ENCODE peak calls at places on chromosomes 3 and 15, in seven cellular contexts. S is lower lobe of right lung, Q is left ventricle myocardium inferior, E is neuronal stem cell, O is GM23338, D is IMR-90, R is SJSA1. A is an unnamed sample.

GRCh38 chr3:138469869-138470268 is 35.5 kb downstream of the ESYT3 start:
- DNase-seq in O (no peak), R (no peak), S (peak; percentile 71), D (no peak), Q (no peak), E (no peak), A (no peak)

GRCh38 chr3:46935168-46935858 is 41.2 kb downstream of the CCDC12 start:
- DNase-seq in D (peak; percentile 96), Q (peak; percentile 83), E (peak; percentile 67), S (peak; percentile 76), R (peak; percentile 94), O (peak; percentile 84), A (peak; percentile 89)

GRCh38 chr3:47884603-47885002 is 81.7 kb downstream of the DHX30 start:
- DNase-seq in O (no peak), R (no peak), S (no peak), E (no peak), D (no peak), Q (no peak), A (no peak)

GRCh38 chr3:120908030-120908802 is at the start of gene STXBP5L:
- DNase-seq in E (peak; percentile 96), Q (peak; percentile 33), O (peak; percentile 99), D (peak; percentile 52), R (peak; percentile 75), S (peak; percentile 79), A (peak; percentile 92)

GRCh38 chr3:50156991-50157493 is 1.9 kb downstream of the SEMA3F start:
- DNase-seq in S (no peak), O (peak; percentile 81), R (no peak), D (peak; percentile 40), E (no peak), Q (no peak), A (peak; percentile 91)

GRCh38 chr15:47725924-47726323 is 8.6 kb downstream of the SEMA6D start:
- DNase-seq in O (no peak), S (no peak), E (no peak), Q (peak; percentile 48), R (no peak), D (no peak), A (no peak)

GRCh38 chr3:36993326-36994283 is at the start of gene MLH1:
- DNase-seq in D (peak; percentile 100), Q (peak; percentile 98), E (peak; percentile 100), S (peak; percentile 98), O (peak; percentile 87), R (peak; percentile 90), A (peak; percentile 85)

GRCh38 chr3:85783331-85783730 is 824.5 kb downstream of the CADM2 start:
- DNase-seq in S (no peak), O (no peak), R (no peak), D (no peak), E (no peak), Q (no peak), A (no peak)

GRCh38 chr15:49238342-49238741 is 68.3 kb downstream of the GALK2 start:
- DNase-seq in S (no peak), R (no peak), Q (no peak), E (no peak), D (peak; percentile 96), O (no peak), A (no peak)

GRCh38 chr3:11845661-11846060 is 1.0 kb downstream of the TAMM41 start:
- DNase-seq in E (no peak), R (no peak), S (no peak), O (no peak), D (no peak), Q (no peak), A (no peak)

GRCh38 chr15:78103406-78104118 is 11.2 kb downstream of the SH2D7 start:
- DNase-seq in O (no peak), Q (peak; percentile 32), S (peak; percentile 46), E (no peak), R (no peak), D (no peak), A (no peak)

GRCh38 chr15:75238150-75238549 is 20.0 kb upstream of the GOLGA6C start:
- DNase-seq in D (no peak), R (peak; percentile 36), E (no peak), O (no peak), Q (no peak), S (no peak), A (peak; percentile 26)

GRCh38 chr3:132124096-132124495 is 89.3 kb upstream of the CPNE4 start:
- DNase-seq in Q (no peak), D (no peak), E (no peak), R (no peak), S (no peak), O (no peak), A (no peak)
- H3K4me3 ChIP-seq in Q (no peak overlapping the region), D (no peak overlapping the region), E (no peak overlapping the region), R (no peak overlapping the region), S (no peak overlapping the region), O (no peak overlapping the region), A (no peak overlapping the region)

DNA sequence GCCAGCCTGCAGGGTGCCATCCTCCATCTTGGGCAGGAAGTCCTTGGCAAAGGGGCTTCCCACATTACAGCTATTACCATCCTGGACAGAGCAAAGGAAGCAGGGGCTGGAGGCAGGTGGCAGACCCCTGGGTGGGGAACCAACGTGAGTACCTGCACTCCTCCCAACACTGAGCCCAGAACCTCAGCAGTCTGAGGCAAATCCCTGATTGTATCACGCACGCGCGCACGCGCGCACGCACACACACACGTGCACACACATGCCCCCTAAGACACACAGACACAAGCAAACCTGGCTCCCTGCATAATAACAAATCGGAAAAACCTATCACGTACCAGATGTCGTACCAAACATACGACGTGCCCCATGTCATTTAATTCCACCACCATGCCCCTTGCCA is 11.8 kb downstream of the POLG start:
- DNase-seq in Q (no peak), S (no peak), O (no peak), R (no peak), E (no peak), D (no peak), A (no peak)
- H3K36me3 ChIP-seq in Q (peaks cover 97% of the 10 kb centered on the region), S (peaks cover 97% of the 10 kb centered on the region), O (peaks cover 51% of the 10 kb centered on the region), R (peaks cover 97% of the 10 kb centered on the region), E (peaks cover 100% of the 10 kb centered on the region), D (peaks cover 93% of the 10 kb centered on the region), A (peaks cover 90% of the 10 kb centered on the region)

DNA sequence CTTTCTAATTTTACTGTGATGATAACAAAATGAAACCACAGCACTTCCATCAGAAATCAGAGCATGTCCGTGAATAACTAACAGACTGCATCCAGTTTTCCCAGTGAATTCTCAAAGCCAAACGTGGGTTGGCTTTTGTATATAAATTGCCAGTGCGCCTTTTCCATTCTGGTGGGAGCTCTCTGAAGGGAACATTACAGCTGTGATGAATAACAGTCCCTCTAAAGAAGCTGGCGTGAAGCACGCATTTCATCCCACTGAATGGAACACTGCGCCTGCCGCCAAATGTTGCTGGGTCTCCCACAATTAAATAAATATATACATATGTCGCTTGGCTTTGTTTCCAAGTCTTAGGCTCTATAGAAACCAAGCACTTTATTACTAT is 113.0 kb upstream of the PFN2 start:
- DNase-seq in E (no peak), D (peak; percentile 83), Q (no peak), S (no peak), O (no peak), R (no peak), A (no peak)
- H3K4me3 ChIP-seq in E (no peak overlapping the region), D (peak overlapping the region; percentile 60), Q (peak overlapping the region; percentile 49), S (no peak overlapping the region), O (no peak overlapping the region), R (peak overlapping the region; percentile 14), A (no peak overlapping the region)

GRCh38 chr3:193660698-193661400 is 67.8 kb downstream of the OPA1 start:
- DNase-seq in D (peak; percentile 5), O (peak; percentile 24), Q (no peak), E (no peak), R (no peak), S (no peak), A (no peak)

GRCh38 chr3:193662757-193663322 is 69.8 kb downstream of the OPA1 start:
- DNase-seq in R (no peak), D (no peak), E (no peak), Q (no peak), S (no peak), O (no peak), A (no peak)

DNA sequence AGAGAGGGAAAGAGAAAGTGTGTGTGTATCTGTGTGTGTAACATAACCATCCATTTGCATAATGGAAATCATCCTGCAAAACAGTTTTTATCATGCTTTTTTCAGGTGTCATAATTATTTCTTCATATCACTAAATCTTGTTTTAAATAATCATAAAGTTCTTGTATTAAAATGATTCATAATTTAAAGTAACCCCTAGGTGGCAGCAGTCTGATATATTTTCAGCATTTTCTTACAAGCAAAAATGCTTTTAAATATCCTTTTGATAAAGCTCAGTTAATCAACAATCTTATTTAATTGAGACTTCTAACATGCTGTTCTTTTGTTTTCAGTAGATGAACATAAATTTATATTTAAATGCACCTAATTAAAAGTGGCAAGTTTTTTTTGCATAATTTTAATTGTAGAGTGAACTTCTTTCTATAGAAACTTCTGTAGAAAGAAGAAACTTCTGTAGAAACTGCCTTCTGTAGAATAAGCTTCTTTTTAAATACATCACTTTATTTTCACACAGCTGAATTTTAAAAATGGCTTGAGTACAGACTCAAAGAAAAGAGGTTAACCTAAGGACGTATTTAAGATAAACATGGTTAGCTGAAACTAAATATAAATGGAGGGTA is 72.5 kb downstream of the OPA1 start:
- DNase-seq in O (peak; percentile 35), S (no peak), Q (no peak), E (no peak), D (peak; percentile 54), R (no peak), A (no peak)
- H3K36me3 ChIP-seq in O (no peaks in the 10 kb centered on the region), S (peaks cover 88% of the 10 kb centered on the region), Q (peaks cover 99% of the 10 kb centered on the region), E (peaks cover 98% of the 10 kb centered on the region), D (peaks cover 12% of the 10 kb centered on the region), R (peaks cover 60% of the 10 kb centered on the region), A (peaks cover 6% of the 10 kb centered on the region)

GRCh38 chr3:172152869-172153268 is 113.5 kb downstream of the FNDC3B start:
- DNase-seq in S (no peak), E (no peak), O (no peak), R (peak; percentile 54), Q (no peak), D (peak; percentile 67), A (no peak)

GRCh38 chr3:172154768-172155649 is 115.6 kb downstream of the FNDC3B start:
- DNase-seq in D (no peak), E (no peak), R (no peak), Q (no peak), O (no peak), S (no peak), A (no peak)

GRCh38 chr3:172151610-172152293 is 112.4 kb downstream of the FNDC3B start:
- DNase-seq in D (no peak), R (no peak), Q (no peak), S (no peak), O (no peak), E (no peak), A (no peak)

GRCh38 chr3:172152294-172152649 is 112.9 kb downstream of the FNDC3B start:
- DNase-seq in R (no peak), O (no peak), Q (no peak), S (no peak), D (no peak), E (no peak), A (no peak)

GRCh38 chr3:172153335-172153861 is 114.0 kb downstream of the FNDC3B start:
- DNase-seq in S (peak; percentile 90), D (peak; percentile 99), O (no peak), E (no peak), R (peak; percentile 90), Q (peak; percentile 88), A (no peak)
- H3K4me3 ChIP-seq in S (no peak overlapping the region), D (no peak overlapping the region), O (no peak overlapping the region), E (no peak overlapping the region), R (no peak overlapping the region), Q (peak overlapping the region; percentile 18), A (no peak overlapping the region)

A was measured in H7.